ENCODE peak calls at places on chromosome 16, in nine cellular contexts. Y, T, A, F, E, M, U, X and C are unnamed samples.

GRCh38 chr16:18041864-18042834 is 294.4 kb downstream of the NPIPA8 start:
- DNase-seq in A (peak), E (no peak), U (no peak), M (no peak), F (no peak), T (peak), X (no peak), Y (no peak), C (no peak)

GRCh38 chr16:69283851-69284250 is 27.3 kb upstream of the VPS4A start:
- DNase-seq in T (no peak), F (no peak), X (no peak), U (no peak), A (no peak), Y (no peak), M (no peak), E (no peak), C (no peak)

GRCh38 chr16:4411684-4412083 is 4.7 kb downstream of the CORO7 start:
- DNase-seq in U (no peak), E (peak), T (no peak), Y (no peak), X (no peak), A (no peak), M (no peak), F (no peak), C (no peak)

GRCh38 chr16:15925631-15926030 is 23.8 kb upstream of the ABCC1 start:
- DNase-seq in A (no peak), M (no peak), X (no peak), T (no peak), F (no peak), U (no peak), E (no peak), Y (no peak), C (no peak)

GRCh38 chr16:72094266-72094610 is 591 bp downstream of the DHX38 start:
- DNase-seq in U (no peak), T (no peak), Y (no peak), A (no peak), M (no peak), X (no peak), E (no peak), F (no peak), C (no peak)

GRCh38 chr16:75420987-75421819 is 12.1 kb downstream of the CFDP1 start:
- DNase-seq in U (peak), Y (peak), M (peak), X (no peak), T (peak), E (peak), A (no peak), F (no peak), C (no peak)

GRCh38 chr16:57341441-57342303 is 16.9 kb upstream of the CCL22 start:
- DNase-seq in X (no peak), U (no peak), T (peak), A (peak), F (peak), M (no peak), Y (no peak), E (no peak), C (no peak)

GRCh38 chr16:9791566-9791965 is 390.7 kb downstream of the GRIN2A start:
- DNase-seq in A (no peak), F (peak), X (no peak), U (no peak), E (peak), T (no peak), Y (no peak), M (no peak), C (no peak)

GRCh38 chr16:57859331-57859730 is 57.0 kb upstream of the KIFC3 start:
- DNase-seq in M (no peak), E (no peak), T (no peak), A (no peak), U (peak), F (no peak), X (no peak), Y (peak), C (no peak)

GRCh38 chr16:64440005-64440404 is 681.9 kb downstream of the CDH11 start:
- DNase-seq in F (no peak), U (no peak), E (no peak), Y (no peak), M (no peak), T (no peak), X (no peak), A (no peak), C (no peak)

GRCh38 chr16:67965668-67966548 is 2.5 kb downstream of the SLC12A4 start:
- DNase-seq in M (no peak), E (no peak), A (no peak), T (no peak), X (no peak), Y (no peak), U (no peak), F (no peak), C (no peak)

GRCh38 chr16:53529529-53529928 is 26.5 kb upstream of the AKTIP start:
- DNase-seq in X (no peak), U (no peak), E (no peak), M (no peak), Y (no peak), T (no peak), F (no peak), A (no peak), C (no peak)

GRCh38 chr16:19329932-19330331 is 44.4 kb downstream of the CLEC19A start:
- DNase-seq in A (no peak), Y (no peak), T (no peak), E (no peak), F (no peak), M (no peak), X (no peak), U (no peak), C (no peak)

GRCh38 chr16:1707193-1707790 is 1.3 kb downstream of the MAPK8IP3 start:
- DNase-seq in Y (no peak), T (no peak), A (no peak), M (peak), X (no peak), U (no peak), E (peak), F (no peak), C (no peak)

GRCh38 chr16:75754126-75754525 is 27.8 kb upstream of the CPHXL start:
- DNase-seq in Y (no peak), X (no peak), A (peak), M (no peak), F (no peak), E (no peak), U (no peak), T (peak), C (no peak)

GRCh38 chr16:54320895-54321294 is 34.3 kb upstream of the IRX3 start:
- DNase-seq in T (no peak), X (no peak), U (no peak), Y (no peak), E (no peak), M (no peak), F (no peak), A (no peak), C (no peak)

GRCh38 chr16:1828645-1829410 is 1.8 kb downstream of the FAHD1 start:
- DNase-seq in X (no peak), F (no peak), Y (no peak), T (no peak), E (no peak), A (no peak), M (no peak), U (no peak), C (no peak)

GRCh38 chr16:80778707-80779106 is 25.7 kb downstream of the CDYL2 start:
- DNase-seq in F (no peak), E (no peak), U (no peak), A (no peak), X (no peak), M (no peak), Y (no peak), T (no peak), C (no peak)

GRCh38 chr16:4052801-4053662 is 63.2 kb downstream of the ADCY9 start:
- DNase-seq in E (peak), X (no peak), F (peak), Y (no peak), M (peak), A (peak), T (peak), U (peak), C (no peak)

GRCh38 chr16:69741519-69741918 is 13.2 kb downstream of the NOB1 start:
- DNase-seq in E (no peak), T (no peak), U (no peak), M (no peak), Y (no peak), F (no peak), A (no peak), X (no peak), C (no peak)

GRCh38 chr16:87607223-87607622 is 4.9 kb downstream of the JPH3 start:
- DNase-seq in X (no peak), E (no peak), A (no peak), U (no peak), F (no peak), M (no peak), Y (no peak), T (no peak), C (no peak)